ENCODE peak calls at places on chromosomes 16 and 17, in five cellular contexts. E, K, S, L and X are unnamed samples.

GRCh38 chr16:6160871-6161270 is 1063.3 kb upstream of the EEF2KMT start:
- DNase-seq in L (no peak), K (no peak), S (no peak), E (no peak), X (no peak)

GRCh38 chr17:49850772-49851386 is 3.0 kb upstream of the TAC4 start:
- DNase-seq in L (no peak), S (no peak), E (no peak), K (peak; percentile 76), X (no peak)

GRCh38 chr16:10964039-10964890 is 19.9 kb downstream of the CLEC16A start:
- DNase-seq in E (peak; percentile 79), L (peak; percentile 86), K (peak; percentile 94), S (peak; percentile 84), X (peak; percentile 66)

GRCh38 chr17:37179893-37180292 is 195.9 kb upstream of the C17orf78 start:
- DNase-seq in K (no peak), S (no peak), E (no peak), L (peak; percentile 87), X (no peak)

GRCh38 chr17:37650419-37651003 is 7.3 kb upstream of the DDX52 start:
- DNase-seq in L (peak; percentile 59), K (peak; percentile 81), S (no peak), E (no peak), X (no peak)

GRCh38 chr17:72126575-72127486 is 6.0 kb downstream of the SOX9 start:
- DNase-seq in L (peak; percentile 83), K (no peak), E (no peak), S (no peak), X (no peak)

GRCh38 chr16:85112364-85112763 is at the start of gene CIBAR2:
- DNase-seq in K (peak; percentile 75), L (no peak), E (no peak), S (no peak), X (no peak)

GRCh38 chr17:17693253-17693954 is 12.1 kb downstream of the RAI1 start:
- DNase-seq in L (no peak), K (peak; percentile 92), E (peak; percentile 70), S (peak; percentile 52), X (peak; percentile 68)

GRCh38 chr16:4496305-4496704 is 20.1 kb downstream of the HMOX2 start:
- DNase-seq in E (no peak), S (no peak), K (no peak), L (peak; percentile 85), X (no peak)

GRCh38 chr16:66007717-66008116 is 358.8 kb upstream of the CDH5 start:
- DNase-seq in S (no peak), K (peak; percentile 46), L (peak; percentile 93), E (no peak), X (no peak)

GRCh38 chr16:68081796-68082567 is 3.2 kb upstream of the NFATC3 start:
- DNase-seq in S (no peak), E (no peak), L (no peak), K (no peak), X (no peak)

GRCh38 chr17:75406222-75406615 is 741 bp upstream of the GRB2 start:
- DNase-seq in E (no peak), S (no peak), L (no peak), K (peak; percentile 56), X (no peak)

GRCh38 chr17:66930933-66931332 is 33.6 kb upstream of the CACNG4 start:
- DNase-seq in S (no peak), E (no peak), K (peak; percentile 70), L (no peak), X (peak; percentile 39)

GRCh38 chr16:70746040-70746707 is 54.8 kb downstream of the VAC14 start:
- DNase-seq in K (no peak), E (peak; percentile 50), S (peak; percentile 84), L (peak; percentile 94), X (no peak)

GRCh38 chr16:67223992-67224391 is 2.9 kb upstream of the TMEM208 start:
- DNase-seq in S (no peak), L (no peak), E (no peak), K (no peak), X (no peak)

GRCh38 chr17:45248132-45248936 is 13.6 kb downstream of the SPATA32 start:
- DNase-seq in L (no peak), K (peak; percentile 92), S (no peak), E (no peak), X (peak; percentile 64)

GRCh38 chr16:23836404-23837291 is 865 bp downstream of the PRKCB start:
- DNase-seq in L (no peak), E (peak; percentile 19), K (peak; percentile 82), S (no peak), X (no peak)

GRCh38 chr17:82493517-82493840 is 26.1 kb upstream of the FOXK2 start:
- DNase-seq in S (no peak), L (no peak), E (no peak), K (no peak), X (no peak)
- H3K4me1 ChIP-seq in S (peaks cover 3% of the 10 kb centered on the region), L (peaks cover 11% of the 10 kb centered on the region), E (peaks cover 40% of the 10 kb centered on the region), K (no peaks in the 10 kb centered on the region), X (peaks cover 14% of the 10 kb centered on the region)

GRCh38 chr16:86504315-86505184 is 5.8 kb upstream of the FOXF1 start:
- DNase-seq in K (no peak), S (no peak), E (no peak), L (no peak), X (no peak)

GRCh38 chr16:86507173-86508027 is 2.9 kb upstream of the FOXF1 start:
- DNase-seq in S (no peak), L (peak; percentile 55), E (no peak), K (no peak), X (no peak)

GRCh38 chr16:86505899-86506864 is 4.1 kb upstream of the FOXF1 start:
- DNase-seq in K (no peak), E (no peak), S (no peak), L (peak; percentile 27), X (no peak)

GRCh38 chr16:86503830-86504229 is 6.5 kb upstream of the FOXF1 start:
- DNase-seq in E (no peak), L (no peak), K (no peak), S (no peak), X (no peak)

GRCh38 chr16:86505185-86505898 is 5.0 kb upstream of the FOXF1 start:
- DNase-seq in L (peak; percentile 55), S (no peak), K (peak; percentile 70), E (no peak), X (no peak)
- H3K4me3 ChIP-seq in L (peak overlapping the region; percentile 98), S (no peak overlapping the region), K (no peak overlapping the region), E (peak overlapping the region; percentile 40), X (no peak overlapping the region)

GRCh38 chr17:77391668-77392375 is 251.1 kb downstream of the SEC14L1 start:
- DNase-seq in K (peak; percentile 83), L (peak; percentile 99), E (peak; percentile 57), S (peak; percentile 78), X (peak; percentile 25)

GRCh38 chr17:77392376-77393273 is 251.9 kb downstream of the SEC14L1 start:
- DNase-seq in S (peak; percentile 77), K (peak; percentile 92), E (peak; percentile 69), L (no peak), X (no peak)

GRCh38 chr17:77394540-77395295 is 253.9 kb downstream of the SEC14L1 start:
- DNase-seq in E (no peak), S (no peak), K (no peak), L (no peak), X (no peak)

GRCh38 chr17:77393867-77394539 is 253.2 kb downstream of the SEC14L1 start:
- DNase-seq in E (no peak), S (no peak), K (no peak), L (no peak), X (no peak)

DNA sequence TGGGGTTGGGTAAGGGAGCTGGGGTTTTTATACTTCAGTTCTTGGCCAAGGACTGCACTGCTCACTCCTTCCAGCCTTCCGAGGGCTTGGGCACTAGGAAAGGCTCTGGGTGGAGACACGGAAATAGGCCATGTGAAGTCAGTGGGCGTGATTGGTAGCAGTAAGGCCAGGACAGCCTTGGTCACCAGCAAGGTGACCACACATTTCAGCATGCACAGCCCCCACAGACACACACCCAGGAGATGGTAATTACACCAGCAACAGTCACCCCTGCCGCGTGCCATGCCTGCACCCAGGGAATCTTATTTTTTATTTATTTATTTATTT is 252.5 kb downstream of the SEC14L1 start:
- DNase-seq in K (no peak), L (no peak), E (no peak), S (no peak), X (no peak)
- H3K4me1 ChIP-seq in K (peaks cover 38% of the 10 kb centered on the region), L (peaks cover 59% of the 10 kb centered on the region), E (peaks cover 91% of the 10 kb centered on the region), S (peaks cover 46% of the 10 kb centered on the region), X (peaks cover 11% of the 10 kb centered on the region)

GRCh38 chr16:2471016-2471652 is at the start of gene NTN3:
- DNase-seq in L (no peak), K (peak; percentile 76), E (no peak), S (no peak), X (peak; percentile 26)

GRCh38 chr16:2471653-2472487 is 773 bp downstream of the NTN3 start:
- DNase-seq in K (no peak), L (no peak), S (no peak), E (no peak), X (no peak)

GRCh38 chr16:2469399-2470233 is 1.5 kb upstream of the NTN3 start:
- DNase-seq in S (no peak), E (no peak), K (no peak), L (no peak), X (no peak)

GRCh38 chr16:2470234-2470601 is 879 bp upstream of the NTN3 start:
- DNase-seq in K (no peak), S (no peak), E (no peak), L (no peak), X (no peak)

GRCh38 chr16:2470603-2471015 is 488 bp upstream of the NTN3 start:
- DNase-seq in L (no peak), S (no peak), K (peak; percentile 68), E (no peak), X (no peak)
- H3K4me3 ChIP-seq in L (no peak overlapping the region), S (no peak overlapping the region), K (no peak overlapping the region), E (peak overlapping the region; percentile 56), X (no peak overlapping the region)

GRCh38 chr17:351875-352420 is 659 bp downstream of the RPH3AL start:
- DNase-seq in E (no peak), L (no peak), K (no peak), S (no peak), X (no peak)
- H3K4me1 ChIP-seq in E (peaks cover 64% of the 10 kb centered on the region), L (peaks cover 2% of the 10 kb centered on the region), K (peaks cover 15% of the 10 kb centered on the region), S (peaks cover 30% of the 10 kb centered on the region), X (no peaks in the 10 kb centered on the region)

DNA sequence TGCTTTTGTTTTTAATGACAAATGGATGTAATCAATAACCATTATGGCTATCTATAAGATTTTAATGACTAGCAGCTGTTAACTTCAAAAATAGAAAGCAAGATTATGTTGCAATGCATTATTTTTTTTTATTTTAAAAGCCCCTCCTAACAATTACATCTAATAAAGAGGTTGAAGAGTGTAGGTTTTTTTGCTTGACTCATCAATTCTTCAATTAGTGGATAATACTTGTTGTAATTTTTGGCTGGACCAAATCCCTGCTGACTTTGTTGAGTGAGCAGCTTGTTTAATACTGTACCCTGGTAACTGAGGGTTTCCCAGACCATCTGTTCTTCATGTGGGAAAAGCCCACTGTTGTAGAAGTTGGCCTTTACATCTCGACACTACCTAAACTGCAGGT is 24.2 kb downstream of the KRT25 start:
- DNase-seq in K (no peak), S (no peak), L (no peak), E (no peak), X (no peak)
- H3K4me3 ChIP-seq in K (no peak overlapping the region), S (no peak overlapping the region), L (no peak overlapping the region), E (no peak overlapping the region), X (no peak overlapping the region)